ENCODE peak calls at places on chromosome 11, in nine cellular contexts. N is AG09319; D is T-helper 1 cell; G is stimulated activated naive CD8-positive, alpha-beta T cell treated with anti-CD3 and anti-CD28 coated beads, Interleukin-15, Interleukin-2, amounts not matched to agents 100 U/mL and 50 U/mL, for 24 hours; K is SJCRH30; O is GM03348; W is SW480; Q is amniotic stem cell; U is astrocyte. I is an unnamed sample.

GRCh38 chr11:14980854-14981253 is 8.7 kb upstream of the CALCA start:
- DNase-seq in N (no peak), D (no peak), G (no peak), K (no peak), O (peak), W (no peak), Q (no peak), U (peak), I (no peak)

GRCh38 chr11:6320411-6321207 is at the start of gene CAVIN3:
- DNase-seq in N (peak), D (no peak), G (peak), K (no peak), O (peak), W (peak), Q (peak), U (peak), I (no peak)

GRCh38 chr11:46918087-46918751 is at the start of gene LRP4:
- DNase-seq in N (no peak), D (no peak), G (peak), K (peak), O (peak), W (peak), Q (no peak), U (no peak), I (no peak)

GRCh38 chr11:108931168-108931567 is 266.3 kb downstream of the DDX10 start:
- DNase-seq in N (no peak), D (no peak), G (no peak), K (no peak), O (no peak), W (no peak), Q (no peak), U (no peak), I (no peak)

GRCh38 chr11:95128602-95129001 is 39.0 kb downstream of the ENDOD1 start:
- DNase-seq in N (no peak), D (no peak), G (no peak), K (no peak), O (no peak), W (no peak), Q (no peak), U (no peak), I (no peak)

GRCh38 chr11:106397787-106398355 is 320.4 kb downstream of the AASDHPPT start:
- DNase-seq in N (no peak), D (no peak), G (no peak), K (no peak), O (peak), W (no peak), Q (no peak), U (no peak), I (no peak)

GRCh38 chr11:100003985-100004384 is 683.1 kb upstream of the ARHGAP42 start:
- DNase-seq in N (no peak), D (no peak), G (no peak), K (no peak), O (no peak), W (no peak), Q (no peak), U (no peak), I (no peak)

GRCh38 chr11:76335827-76336226 is 45.1 kb downstream of the THAP12 start:
- DNase-seq in N (no peak), D (no peak), G (no peak), K (no peak), O (no peak), W (no peak), Q (no peak), U (no peak), I (no peak)

GRCh38 chr11:62108017-62108750 is 15.6 kb upstream of the INCENP start:
- DNase-seq in N (peak), D (peak), G (no peak), K (peak), O (peak), W (peak), Q (peak), U (peak), I (peak)

GRCh38 chr11:68146704-68147474 is 25.7 kb upstream of the CHKA start:
- DNase-seq in N (no peak), D (no peak), G (no peak), K (peak), O (peak), W (peak), Q (no peak), U (no peak), I (peak)

GRCh38 chr11:110991621-110992355 is 253.7 kb upstream of the POU2AF2 start:
- DNase-seq in N (peak), D (no peak), G (no peak), K (no peak), O (peak), W (no peak), Q (no peak), U (peak), I (no peak)

GRCh38 chr11:28767574-28767973 is 659.4 kb downstream of the METTL15 start:
- DNase-seq in N (no peak), D (no peak), G (no peak), K (no peak), O (peak), W (no peak), Q (peak), U (peak), I (no peak)

GRCh38 chr11:69583068-69583467 is 57.9 kb upstream of the CCND1 start:
- DNase-seq in N (no peak), D (no peak), G (no peak), K (no peak), O (no peak), W (no peak), Q (no peak), U (no peak), I (no peak)

GRCh38 chr11:111814567-111814966 is 48.4 kb upstream of the PPP2R1B start:
- DNase-seq in N (no peak), D (no peak), G (no peak), K (no peak), O (no peak), W (no peak), Q (no peak), U (peak), I (no peak)

GRCh38 chr11:2213890-2214526 is 42.4 kb upstream of the TH start:
- DNase-seq in N (no peak), D (no peak), G (no peak), K (no peak), O (no peak), W (no peak), Q (no peak), U (no peak), I (no peak)

GRCh38 chr11:128900468-128900867 is 9.3 kb downstream of the KCNJ5 start:
- DNase-seq in N (no peak), D (no peak), G (no peak), K (no peak), O (no peak), W (no peak), Q (no peak), U (no peak), I (no peak)